ENCODE peak calls at places on chromosomes 11 and 22, in seven cellular contexts. W, R, G, F, H, X and I are unnamed samples.

GRCh38 chr22:48147404-48147803 is 1385.0 kb downstream of the TBC1D22A start:
- DNase-seq in F (no peak), R (no peak), W (no peak), X (no peak), G (no peak), H (no peak), I (no peak)

GRCh38 chr11:114297806-114298700 is 1.9 kb downstream of the NNMT start:
- DNase-seq in F (no peak), G (no peak), X (no peak), H (no peak), W (no peak), R (no peak), I (no peak)

GRCh38 chr11:43504316-43504950 is 145.7 kb downstream of the TTC17 start:
- DNase-seq in F (no peak), G (peak; percentile 24), R (no peak), H (no peak), X (peak; percentile 53), W (peak; percentile 29), I (no peak)

GRCh38 chr11:108733479-108734116 is 68.7 kb downstream of the DDX10 start:
- DNase-seq in W (peak; percentile 91), F (peak; percentile 48), X (peak; percentile 45), H (no peak), R (no peak), G (peak; percentile 89), I (peak; percentile 30)

GRCh38 chr11:122197055-122197987 is 81.3 kb upstream of the BLID start:
- DNase-seq in X (peak; percentile 100), W (no peak), R (no peak), G (peak; percentile 99), F (no peak), H (no peak), I (no peak)

GRCh38 chr11:29448246-29448877 is 568.5 kb downstream of the KCNA4 start:
- DNase-seq in H (no peak), F (no peak), G (peak; percentile 41), X (peak; percentile 27), W (peak; percentile 5), R (no peak), I (no peak)

GRCh38 chr11:45852018-45852711 is 4.9 kb downstream of the CRY2 start:
- DNase-seq in F (no peak), G (no peak), H (no peak), W (no peak), R (no peak), X (no peak), I (no peak)

GRCh38 chr11:47002366-47002765 is 65.8 kb downstream of the CSTPP1 start:
- DNase-seq in R (no peak), G (no peak), X (no peak), F (no peak), H (no peak), W (no peak), I (no peak)

GRCh38 chr11:92266821-92267220 is 42.2 kb downstream of the FAT3 start:
- DNase-seq in X (no peak), R (no peak), F (no peak), W (no peak), G (no peak), H (no peak), I (no peak)

GRCh38 chr11:14506532-14506931 is 6.9 kb upstream of the COPB1 start:
- DNase-seq in H (no peak), F (no peak), G (peak; percentile 68), R (no peak), X (peak; percentile 12), W (no peak), I (no peak)